ENCODE peak calls at places on chromosomes 16 and 17, in nine cellular contexts. A, M, G, T, U, N, R, Y and O are unnamed samples. For H3K27me3, the result is how much of the 10 kb centered on the place peaks cover.

GRCh38 chr17:40530988-40531971 is 29.9 kb upstream of the TNS4 start:
- DNase-seq in Y (peak), R (no peak), N (no peak), M (no peak), T (no peak), U (no peak), G (no peak), A (no peak), O (no peak)

GRCh38 chr16:75433732-75434413 is 570 bp upstream of the CFDP1 start:
- DNase-seq in R (peak), Y (peak), U (no peak), N (peak), G (peak), T (peak), A (peak), M (no peak), O (peak)

GRCh38 chr16:88810166-88810867 is 1.4 kb downstream of the APRT start:
- DNase-seq in M (no peak), N (no peak), U (no peak), R (peak), T (peak), A (no peak), G (no peak), Y (no peak), O (no peak)

GRCh38 chr17:71905632-71906031 is 215.2 kb upstream of the SOX9 start:
- DNase-seq in T (no peak), G (no peak), N (no peak), R (no peak), Y (no peak), M (no peak), U (no peak), A (no peak), O (no peak)

GRCh38 chr17:63571632-63572310 is 21.5 kb downstream of the DCAF7 start:
- DNase-seq in M (no peak), Y (no peak), R (peak), T (peak), U (no peak), A (no peak), N (peak), G (no peak), O (peak)

GRCh38 chr16:54446639-54447038 is 160.1 kb upstream of the IRX3 start:
- DNase-seq in G (no peak), U (no peak), Y (no peak), A (no peak), N (peak), M (no peak), T (no peak), R (peak), O (peak)

GRCh38 chr16:5042574-5043171 is 8.9 kb upstream of the NAGPA start:
- DNase-seq in Y (no peak), U (no peak), T (peak), R (peak), A (no peak), N (peak), M (no peak), G (no peak), O (no peak)

GRCh38 chr16:87499189-87499486 is 6.3 kb upstream of the ZCCHC14 start:
- DNase-seq in R (peak), U (no peak), T (no peak), A (no peak), M (no peak), Y (no peak), G (no peak), N (peak), O (no peak)

GRCh38 chr16:49592507-49593422 is 219.2 kb downstream of the C16orf78 start:
- DNase-seq in M (no peak), N (no peak), G (peak), A (peak), T (peak), U (peak), Y (no peak), R (peak), O (peak)

GRCh38 chr16:3282103-3282746 is 1.1 kb upstream of the ZNF263 start:
- DNase-seq in T (peak), A (no peak), M (no peak), Y (no peak), U (no peak), G (no peak), N (peak), R (peak), O (peak)

GRCh38 chr16:24681793-24682192 is 47.7 kb upstream of the TNRC6A start:
- DNase-seq in N (no peak), R (peak), G (no peak), M (no peak), A (no peak), Y (no peak), U (no peak), T (no peak), O (no peak)

GRCh38 chr16:56748191-56748590 is 18.3 kb downstream of the NUP93 start:
- DNase-seq in A (no peak), N (no peak), G (no peak), M (no peak), T (no peak), R (no peak), Y (no peak), U (no peak), O (no peak)

GRCh38 chr16:56753410-56753809 is 23.5 kb downstream of the NUP93 start:
- DNase-seq in Y (no peak), R (peak), U (no peak), M (no peak), G (no peak), A (no peak), N (no peak), T (no peak), O (no peak)

GRCh38 chr16:56748826-56749225 is 18.9 kb downstream of the NUP93 start:
- DNase-seq in N (no peak), U (no peak), Y (no peak), A (no peak), T (no peak), G (no peak), M (no peak), R (no peak), O (no peak)

GRCh38 chr16:56747486-56748045 is 17.6 kb downstream of the NUP93 start:
- DNase-seq in M (no peak), R (no peak), U (no peak), T (peak), G (no peak), Y (no peak), N (no peak), A (no peak), O (peak)

GRCh38 chr16:56749806-56750491 is 20.0 kb downstream of the NUP93 start:
- DNase-seq in M (no peak), N (no peak), A (no peak), Y (no peak), R (peak), T (peak), G (no peak), U (no peak), O (no peak)
- H3K4me3 ChIP-seq in M (no peak), N (no peak), A (no peak), Y (no peak), R (no peak), T (no peak), G (no peak), U (no peak), O (no peak)

DNA sequence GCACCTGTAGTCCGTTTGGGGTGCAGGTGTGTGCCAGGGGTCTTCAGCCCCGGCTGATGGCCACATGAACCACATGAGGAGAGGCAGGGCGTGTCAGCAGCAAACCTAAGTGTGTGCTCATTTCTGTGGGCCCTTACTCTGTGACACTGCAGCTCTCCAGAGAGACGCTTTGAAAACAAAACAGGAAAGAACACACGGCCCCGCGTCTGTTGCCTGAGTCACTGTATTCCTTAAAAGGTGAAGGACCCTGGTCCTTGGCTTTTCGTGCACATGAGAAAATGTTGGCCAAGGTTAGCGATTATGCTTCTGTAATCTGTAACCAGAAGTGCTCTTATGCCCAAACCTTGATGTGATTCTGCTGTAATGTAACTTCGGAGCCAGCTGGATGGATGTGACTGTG is 22.6 kb downstream of the ENDOV start:
- DNase-seq in A (no peak), N (no peak), R (no peak), U (no peak), Y (no peak), M (no peak), T (no peak), G (no peak), O (no peak)
- H3K27me3 ChIP-seq in A (under half), N (under half), R (under half), U (under half), Y (under half), M (under half), T (under half), G (under half), O (under half)

DNA sequence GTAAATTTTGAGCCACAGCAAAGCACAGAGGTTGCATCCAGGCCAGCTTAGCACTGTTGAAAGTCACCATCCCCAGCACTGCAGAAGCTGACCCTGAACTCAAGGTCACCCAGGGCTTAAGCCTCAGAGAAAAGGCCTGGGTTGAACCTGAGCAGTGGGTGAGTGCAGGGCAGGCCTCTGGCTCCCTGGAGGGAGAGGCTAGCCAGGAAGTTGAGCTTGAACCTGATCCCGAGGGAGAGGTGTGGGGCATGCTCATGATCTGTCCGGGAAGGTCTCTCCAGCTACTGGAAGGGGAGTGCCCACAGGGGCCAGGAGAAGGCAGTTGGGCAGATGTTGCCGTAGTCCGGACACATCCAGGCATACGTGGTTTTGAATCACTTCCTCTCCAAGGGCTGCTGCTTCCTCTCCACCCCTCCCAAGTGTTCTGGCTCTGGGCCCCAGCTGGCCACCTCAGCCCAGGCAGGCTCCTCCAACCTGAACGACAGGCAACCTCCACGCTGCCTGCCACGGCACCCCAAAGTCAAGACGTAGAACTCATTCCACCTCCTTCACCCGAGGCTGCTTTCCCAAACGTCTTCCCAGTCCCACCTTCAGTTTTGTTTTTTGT is 18.4 kb downstream of the CARHSP1 start:
- DNase-seq in M (no peak), U (no peak), Y (peak), A (no peak), R (peak), G (no peak), T (no peak), N (peak), O (no peak)
- H3K27ac ChIP-seq in M (peak), U (no peak), Y (peak), A (peak), R (peak), G (no peak), T (no peak), N (peak), O (no peak)

GRCh38 chr17:79809530-79810137 is 12.8 kb upstream of the CBX8 start:
- DNase-seq in U (no peak), R (no peak), T (no peak), M (no peak), G (no peak), N (no peak), A (peak), Y (no peak), O (no peak)

GRCh38 chr17:79811888-79812205 is 15.0 kb upstream of the CBX8 start:
- DNase-seq in T (no peak), N (no peak), G (no peak), R (no peak), M (no peak), U (no peak), Y (no peak), A (no peak), O (no peak)

GRCh38 chr17:79811036-79811887 is 14.4 kb upstream of the CBX8 start:
- DNase-seq in G (no peak), N (no peak), R (peak), M (no peak), U (no peak), A (no peak), Y (no peak), T (no peak), O (peak)

GRCh38 chr17:79808763-79809529 is 12.1 kb upstream of the CBX8 start:
- DNase-seq in R (no peak), A (peak), M (no peak), G (no peak), N (no peak), U (no peak), Y (no peak), T (peak), O (no peak)

GRCh38 chr17:79810138-79811027 is 13.5 kb upstream of the CBX8 start:
- DNase-seq in N (peak), Y (peak), R (peak), M (no peak), T (peak), A (peak), U (peak), G (no peak), O (peak)
- H3K4me3 ChIP-seq in N (peak), Y (no peak), R (no peak), M (no peak), T (no peak), A (no peak), U (no peak), G (peak), O (peak)

GRCh38 chr17:77540975-77541374 is 400.2 kb downstream of the SEC14L1 start:
- DNase-seq in A (no peak), G (no peak), Y (no peak), N (no peak), M (no peak), U (no peak), T (no peak), R (no peak), O (no peak)
- H3K27me3 ChIP-seq in A (under half), G (under half), Y (under half), N (under half), M (under half), U (under half), T (under half), R (half or more), O (under half)

GRCh38 chr16:57610611-57611010 is 17.8 kb upstream of the ADGRG1 start:
- DNase-seq in N (no peak), G (no peak), T (no peak), U (no peak), R (no peak), M (no peak), A (no peak), Y (no peak), O (no peak)

GRCh38 chr16:57609541-57610401 is 18.7 kb upstream of the ADGRG1 start:
- DNase-seq in A (peak), R (no peak), N (no peak), G (no peak), Y (no peak), U (no peak), M (no peak), T (no peak), O (no peak)

GRCh38 chr16:57607676-57608461 is 20.6 kb upstream of the ADGRG1 start:
- DNase-seq in R (no peak), N (no peak), G (no peak), Y (no peak), A (no peak), M (no peak), T (no peak), U (no peak), O (no peak)

GRCh38 chr16:57606847-57607501 is 21.5 kb upstream of the ADGRG1 start:
- DNase-seq in T (no peak), Y (no peak), U (no peak), A (peak), G (no peak), M (no peak), N (no peak), R (no peak), O (no peak)

GRCh38 chr16:57608462-57609113 is 19.8 kb upstream of the ADGRG1 start:
- DNase-seq in N (no peak), U (no peak), G (no peak), A (no peak), R (no peak), M (no peak), T (no peak), Y (no peak), O (no peak)
- H3K27ac ChIP-seq in N (no peak), U (no peak), G (no peak), A (no peak), R (no peak), M (no peak), T (no peak), Y (no peak), O (no peak)